ENCODE peak calls at places on chromosomes 1 and 21, in six cellular contexts. C is NB4, L is HEK293T, M is GM10248, Z is NCI-H69, X is A549. W is an unnamed sample.

GRCh38 chr1:222306512-222306911 is 241.4 kb downstream of the HHIPL2 start:
- DNase-seq in M (no peak), Z (no peak), C (no peak), X (no peak), L (no peak), W (no peak)

GRCh38 chr1:19814681-19815503 is at the start of gene RNF186:
- DNase-seq in M (no peak), X (no peak), L (no peak), C (no peak), Z (peak; percentile 57), W (no peak)

GRCh38 chr1:43419627-43420425 is 30.1 kb downstream of the SZT2 start:
- DNase-seq in M (no peak), Z (no peak), C (no peak), X (no peak), L (no peak), W (no peak)

GRCh38 chr1:60583696-60584095 is 498.7 kb upstream of the NFIA start:
- DNase-seq in L (no peak), M (no peak), Z (peak; percentile 12), C (no peak), X (no peak), W (no peak)

GRCh38 chr1:84997667-84998600 is 1.0 kb upstream of the MCOLN2 start:
- DNase-seq in L (no peak), X (no peak), C (peak; percentile 24), Z (peak; percentile 45), M (peak; percentile 26), W (no peak)

GRCh38 chr1:78688701-78689100 is 39.1 kb downstream of the IFI44 start:
- DNase-seq in L (peak; percentile 20), C (peak; percentile 7), X (peak; percentile 3), M (no peak), Z (no peak), W (no peak)

GRCh38 chr1:244311784-244312532 is 139.8 kb downstream of the ADSS2 start:
- DNase-seq in M (no peak), L (no peak), C (no peak), Z (no peak), X (no peak), W (no peak)

GRCh38 chr21:42903817-42904216 is 10.7 kb downstream of the NDUFV3 start:
- DNase-seq in L (no peak), M (no peak), Z (no peak), X (no peak), C (no peak), W (no peak)

GRCh38 chr21:29190920-29191319 is 60.5 kb downstream of the MAP3K7CL start:
- DNase-seq in L (no peak), C (peak; percentile 9), M (no peak), X (no peak), Z (no peak), W (no peak)

GRCh38 chr1:112997781-112998180 is 41.8 kb upstream of the SLC16A1 start:
- DNase-seq in M (no peak), L (no peak), C (no peak), Z (no peak), X (no peak), W (peak; percentile 67)

GRCh38 chr1:1470626-1471388 is 758 bp upstream of the ATAD3B start:
- DNase-seq in Z (peak; percentile 17), C (peak; percentile 24), M (no peak), L (no peak), X (no peak), W (no peak)

GRCh38 chr1:197210426-197210825 is 57.6 kb upstream of the CRB1 start:
- DNase-seq in M (no peak), X (no peak), C (no peak), Z (no peak), L (no peak), W (no peak)

GRCh38 chr1:50684185-50684584 is 260.9 kb upstream of the DMRTA2 start:
- DNase-seq in L (no peak), Z (no peak), X (no peak), M (no peak), C (no peak), W (no peak)

GRCh38 chr1:154784924-154785531 is 85.1 kb downstream of the KCNN3 start:
- DNase-seq in X (no peak), M (peak; percentile 84), Z (peak; percentile 20), L (no peak), C (no peak), W (no peak)

GRCh38 chr1:226132731-226133503 is 53.6 kb downstream of the ACBD3 start:
- DNase-seq in Z (peak; percentile 73), L (no peak), X (no peak), C (no peak), M (no peak), W (peak; percentile 53)

GRCh38 chr1:180631197-180631765 is 541 bp upstream of the XPR1 start:
- DNase-seq in Z (peak; percentile 27), M (peak; percentile 14), L (no peak), X (no peak), C (peak; percentile 73), W (no peak)

GRCh38 chr1:2132222-2133038 is 62.1 kb downstream of the FAAP20 start:
- DNase-seq in X (no peak), M (no peak), L (peak; percentile 47), Z (peak; percentile 24), C (peak; percentile 72), W (peak; percentile 74)

GRCh38 chr1:93344886-93345632 is 648 bp upstream of the DR1 start:
- DNase-seq in X (no peak), Z (peak; percentile 44), M (no peak), C (peak; percentile 59), L (no peak), W (no peak)

GRCh38 chr1:115337633-115338456 is at the start of gene NGF:
- DNase-seq in Z (no peak), L (peak; percentile 68), C (no peak), X (peak; percentile 49), M (peak; percentile 12), W (peak; percentile 89)

GRCh38 chr1:162706003-162706402 is 73.7 kb downstream of the DDR2 start:
- DNase-seq in L (no peak), Z (no peak), C (no peak), X (no peak), M (no peak), W (no peak)

GRCh38 chr21:44736291-44737004 is 25.1 kb upstream of the TSPEAR start:
- DNase-seq in M (no peak), C (no peak), Z (peak; percentile 99), L (no peak), X (peak; percentile 31), W (no peak)

GRCh38 chr1:67429528-67430357 is 459 bp downstream of the SERBP1 start:
- DNase-seq in Z (peak; percentile 57), C (peak; percentile 43), M (no peak), X (no peak), L (peak; percentile 46), W (peak; percentile 63)

GRCh38 chr1:155050560-155051341 is at the start of gene ADAM15:
- DNase-seq in Z (peak; percentile 96), L (peak; percentile 98), M (peak; percentile 99), C (peak; percentile 89), X (peak; percentile 90), W (peak; percentile 94)

GRCh38 chr21:37208056-37208705 is 59.0 kb downstream of the VPS26C start:
- DNase-seq in C (peak; percentile 82), M (peak; percentile 85), X (no peak), L (no peak), Z (no peak), W (peak; percentile 43)

GRCh38 chr21:39774252-39774651 is 29.3 kb downstream of the IGSF5 start:
- DNase-seq in X (no peak), L (no peak), M (no peak), C (no peak), Z (no peak), W (no peak)

GRCh38 chr1:114702699-114703098 is 7.4 kb upstream of the AMPD1 start:
- DNase-seq in Z (no peak), L (no peak), X (no peak), M (no peak), C (no peak), W (no peak)

GRCh38 chr1:2784854-2785630 is 16.5 kb downstream of the TTC34 start:
- DNase-seq in L (no peak), Z (no peak), C (no peak), M (no peak), X (no peak), W (peak; percentile 41)

GRCh38 chr21:46065993-46066842 is 31.7 kb upstream of the COL6A2 start:
- DNase-seq in X (no peak), Z (no peak), L (peak; percentile 5), C (no peak), M (no peak), W (peak; percentile 31)

GRCh38 chr1:179996099-179996498 is 41.5 kb downstream of the CEP350 start:
- DNase-seq in X (no peak), Z (no peak), M (peak; percentile 28), C (no peak), L (no peak), W (no peak)

GRCh38 chr1:230278871-230279582 is 147.1 kb downstream of the PGBD5 start:
- DNase-seq in C (no peak), Z (no peak), X (no peak), M (no peak), L (no peak), W (no peak)

GRCh38 chr1:10415211-10415930 is 14.9 kb upstream of the CENPS start:
- DNase-seq in X (peak; percentile 51), L (no peak), Z (peak; percentile 13), C (peak; percentile 95), M (no peak), W (peak; percentile 68)

GRCh38 chr1:100246738-100247137 is 2.9 kb downstream of the DBT start:
- DNase-seq in C (no peak), Z (no peak), M (no peak), L (no peak), X (no peak), W (no peak)

GRCh38 chr1:25697426-25698220 is 81.0 kb downstream of the MAN1C1 start:
- DNase-seq in X (no peak), Z (no peak), C (no peak), M (peak; percentile 4), L (no peak), W (no peak)

GRCh38 chr1:25232866-25233784 is 823 bp upstream of the SYF2 start:
- DNase-seq in C (peak; percentile 89), Z (peak; percentile 66), M (peak; percentile 81), L (peak; percentile 65), X (peak; percentile 76), W (peak; percentile 95)

GRCh38 chr21:44874240-44874496 is 678 bp upstream of the PTTG1IP start:
- DNase-seq in L (no peak), M (peak; percentile 38), X (no peak), C (no peak), Z (no peak), W (no peak)

GRCh38 chr1:104182251-104182650 is 432.6 kb downstream of the AMY1C start:
- DNase-seq in X (no peak), L (no peak), C (no peak), Z (no peak), M (no peak), W (no peak)

GRCh38 chr21:45460011-45460565 is 55.1 kb downstream of the COL18A1 start:
- DNase-seq in C (no peak), L (no peak), Z (no peak), M (no peak), X (no peak), W (no peak)

GRCh38 chr1:42423621-42424200 is 32.1 kb downstream of the ZMYND12 start:
- DNase-seq in X (no peak), L (no peak), C (no peak), M (no peak), Z (peak; percentile 23), W (no peak)